ENCODE peak calls at places on chromosomes 6 and 20, in eight cellular contexts. P is heart right ventricle; F is AG10803; Q is cardiac fibroblast; Y is HepG2; W is CD8-positive, alpha-beta T cell; A is uterus; R is endodermal cell. N is an unnamed sample.

GRCh38 chr6:39886871-39887270 is 47.4 kb downstream of the MOCS1 start:
- DNase-seq in P (no peak), F (no peak), Q (no peak), Y (no peak), W (no peak), A (no peak), R (no peak), N (no peak)

GRCh38 chr6:114280239-114280982 is 62.4 kb downstream of the HS3ST5 start:
- DNase-seq in P (no peak), F (no peak), Q (no peak), Y (no peak), W (no peak), A (no peak), R (no peak), N (no peak)

GRCh38 chr6:169082817-169083540 is 170.7 kb downstream of the THBS2 start:
- DNase-seq in P (no peak), F (no peak), Q (no peak), Y (no peak), W (no peak), A (no peak), R (no peak), N (no peak)

GRCh38 chr20:38127011-38127621 is 38.0 kb downstream of the TGM2 start:
- DNase-seq in P (peak; percentile 72), F (peak; percentile 67), Q (peak; percentile 63), Y (no peak), W (no peak), A (peak; percentile 60), R (peak; percentile 27), N (peak; percentile 82)

GRCh38 chr20:50876063-50876685 is 55.1 kb downstream of the ADNP start:
- DNase-seq in P (no peak), F (no peak), Q (no peak), Y (no peak), W (no peak), A (no peak), R (no peak), N (no peak)

GRCh38 chr6:132410840-132411239 is 9.6 kb upstream of the MOXD1 start:
- DNase-seq in P (no peak), F (no peak), Q (no peak), Y (no peak), W (no peak), A (no peak), R (no peak), N (no peak)

GRCh38 chr6:133992992-133993682 is 40.1 kb downstream of the TBPL1 start:
- DNase-seq in P (no peak), F (no peak), Q (no peak), Y (no peak), W (no peak), A (no peak), R (no peak), N (peak; percentile 88)

GRCh38 chr6:133892444-133893323 is 3.8 kb downstream of the TCF21 start:
- DNase-seq in P (no peak), F (no peak), Q (peak; percentile 14), Y (no peak), W (no peak), A (no peak), R (peak; percentile 66), N (no peak)

GRCh38 chr6:128499079-128499705 is 21.2 kb downstream of the PTPRK start:
- DNase-seq in P (no peak), F (peak; percentile 27), Q (no peak), Y (peak; percentile 84), W (no peak), A (no peak), R (no peak), N (no peak)

GRCh38 chr6:21599074-21599639 is 5.6 kb downstream of the SOX4 start:
- DNase-seq in P (no peak), F (no peak), Q (no peak), Y (no peak), W (no peak), A (no peak), R (no peak), N (peak; percentile 15)

GRCh38 chr6:129181001-129181400 is 298.1 kb downstream of the LAMA2 start:
- DNase-seq in P (no peak), F (no peak), Q (peak; percentile 52), Y (no peak), W (no peak), A (no peak), R (no peak), N (no peak)

GRCh38 chr6:139533166-139533565 is 158.7 kb upstream of the CITED2 start:
- DNase-seq in P (no peak), F (peak; percentile 52), Q (no peak), Y (no peak), W (no peak), A (no peak), R (no peak), N (no peak)

GRCh38 chr6:152594726-152595125 is 42.4 kb downstream of the SYNE1 start:
- DNase-seq in P (no peak), F (no peak), Q (no peak), Y (no peak), W (no peak), A (no peak), R (no peak), N (no peak)

GRCh38 chr6:29702519-29703103 is 20.6 kb upstream of the HLA-F start:
- DNase-seq in P (peak; percentile 46), F (peak; percentile 14), Q (peak; percentile 45), Y (peak; percentile 19), W (peak; percentile 91), A (no peak), R (peak; percentile 97), N (peak; percentile 15)

GRCh38 chr20:61562897-61563504 is 310.9 kb downstream of the CDH4 start:
- DNase-seq in P (no peak), F (no peak), Q (no peak), Y (no peak), W (no peak), A (no peak), R (peak; percentile 80), N (no peak)

GRCh38 chr6:79734374-79734773 is 103.2 kb downstream of the SH3BGRL2 start:
- DNase-seq in P (no peak), F (no peak), Q (no peak), Y (no peak), W (no peak), A (no peak), R (no peak), N (no peak)

GRCh38 chr6:135586844-135587243 is 89.3 kb upstream of the AHI1 start:
- DNase-seq in P (no peak), F (no peak), Q (no peak), Y (no peak), W (no peak), A (no peak), R (no peak), N (peak; percentile 17)

GRCh38 chr6:43911625-43912577 is 141.9 kb downstream of the VEGFA start:
- DNase-seq in P (no peak), F (no peak), Q (no peak), Y (peak; percentile 46), W (no peak), A (no peak), R (peak; percentile 73), N (no peak)
- H3K4me3 ChIP-seq in P (no peak overlapping the region), F (no peak overlapping the region), Q (no peak overlapping the region), Y (peak overlapping the region; percentile 51), W (no peak overlapping the region), A (no peak overlapping the region), R (no peak overlapping the region), N (no peak overlapping the region)

GRCh38 chr6:26550250-26550993 is 12.3 kb downstream of the HMGN4 start:
- DNase-seq in P (peak; percentile 46), F (peak; percentile 40), Q (peak; percentile 64), Y (peak; percentile 88), W (peak; percentile 61), A (peak; percentile 65), R (peak; percentile 96), N (peak; percentile 16)
- TF ChIP-seq CTCF in P (peak; percentile 13), F (no peak), Q (no peak), Y (peak; percentile 68), W (no peak), A (no peak), R (peak; percentile 15), N (no peak)

DNA sequence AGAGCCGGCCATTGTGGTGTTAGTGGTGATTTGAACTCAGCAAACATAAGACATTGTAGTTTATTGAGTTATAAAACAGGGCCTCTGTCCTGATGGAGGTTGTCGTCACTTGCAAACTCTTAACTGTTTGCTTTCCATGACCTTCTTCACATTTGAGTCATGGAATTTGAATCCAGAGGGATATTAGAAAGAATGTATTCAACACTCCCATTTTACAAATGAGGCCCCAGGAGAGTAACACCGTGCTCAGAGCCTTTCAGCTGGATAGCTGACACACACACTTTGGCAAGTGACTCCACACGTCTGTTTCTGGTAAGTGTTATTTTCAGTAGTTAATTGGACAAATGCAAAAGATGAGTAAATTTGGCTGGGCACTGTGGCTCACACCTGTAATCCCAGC is 72.4 kb upstream of the XRN2 start:
- DNase-seq in P (no peak), F (peak; percentile 42), Q (peak; percentile 5), Y (no peak), W (no peak), A (no peak), R (no peak), N (no peak)
- H3K4me3 ChIP-seq in P (no peak overlapping the region), F (no peak overlapping the region), Q (no peak overlapping the region), Y (no peak overlapping the region), W (no peak overlapping the region), A (no peak overlapping the region), R (no peak overlapping the region), N (no peak overlapping the region)

GRCh38 chr6:161748535-161749386 is 474.9 kb upstream of the AGPAT4 start:
- DNase-seq in P (peak; percentile 45), F (no peak), Q (peak; percentile 19), Y (peak; percentile 28), W (no peak), A (no peak), R (peak; percentile 97), N (no peak)
- TF ChIP-seq CTCF in P (peak; percentile 53), F (no peak), Q (peak; percentile 18), Y (peak; percentile 74), W (no peak), A (no peak), R (peak; percentile 88), N (no peak)